ENCODE peak calls at places on chromosomes 7 and 10, in six cellular contexts. X is GM19239; R is CD8-positive, alpha-beta T cell; Q is T-helper 2 cell; L is iris pigment epithelial cell; T is Daoy. M is an unnamed sample.

GRCh38 chr10:95756061-95756751 is at the start of gene ENTPD1:
- DNase-seq in X (no peak), R (no peak), Q (no peak), L (peak; percentile 55), T (no peak), M (no peak)

GRCh38 chr7:99380823-99381663 is 6.5 kb downstream of the ARPC1B start:
- DNase-seq in X (peak; percentile 75), R (peak; percentile 82), Q (peak; percentile 88), L (peak; percentile 62), T (peak; percentile 71), M (no peak)

GRCh38 chr7:122303971-122304603 is 463 bp downstream of the FEZF1 start:
- DNase-seq in X (no peak), R (no peak), Q (no peak), L (no peak), T (peak; percentile 62), M (no peak)

GRCh38 chr10:29618341-29619171 is 16.2 kb downstream of the SVIL start:
- DNase-seq in X (no peak), R (no peak), Q (no peak), L (no peak), T (peak; percentile 53), M (peak; percentile 23)

GRCh38 chr10:112382539-112383235 is 8.8 kb downstream of the ACSL5 start:
- DNase-seq in X (no peak), R (no peak), Q (no peak), L (no peak), T (no peak), M (no peak)

GRCh38 chr7:106938803-106939202 is 73.7 kb downstream of the PIK3CG start:
- DNase-seq in X (no peak), R (no peak), Q (no peak), L (no peak), T (no peak), M (no peak)

GRCh38 chr7:128453836-128454804 is 1.6 kb upstream of the HILPDA start:
- DNase-seq in X (no peak), R (no peak), Q (no peak), L (peak; percentile 84), T (peak; percentile 97), M (no peak)

GRCh38 chr7:94375713-94376112 is 19.0 kb upstream of the COL1A2 start:
- DNase-seq in X (no peak), R (no peak), Q (no peak), L (peak; percentile 99), T (peak; percentile 77), M (no peak)

GRCh38 chr10:60387531-60387930 is 2.1 kb downstream of the ANK3 start:
- DNase-seq in X (no peak), R (no peak), Q (no peak), L (no peak), T (no peak), M (peak; percentile 87)

GRCh38 chr7:129553861-129554530 is 51.7 kb downstream of the SMKR1 start:
- DNase-seq in X (no peak), R (no peak), Q (no peak), L (peak; percentile 21), T (peak; percentile 89), M (peak; percentile 83)

GRCh38 chr10:132392811-132393694 is 3.9 kb upstream of the PWWP2B start:
- DNase-seq in X (no peak), R (no peak), Q (peak; percentile 1), L (peak; percentile 44), T (no peak), M (no peak)

GRCh38 chr7:143305423-143306070 is 10.4 kb upstream of the CLCN1 start:
- DNase-seq in X (no peak), R (peak; percentile 38), Q (peak; percentile 60), L (peak; percentile 56), T (peak; percentile 68), M (peak; percentile 19)

GRCh38 chr10:63829020-63829419 is 307.8 kb downstream of the REEP3 start:
- DNase-seq in X (no peak), R (no peak), Q (no peak), L (peak; percentile 54), T (no peak), M (no peak)

GRCh38 chr7:96920713-96921112 is 84.6 kb upstream of the DLX6 start:
- DNase-seq in X (no peak), R (no peak), Q (no peak), L (no peak), T (no peak), M (no peak)

GRCh38 chr10:87842220-87842641 is 21.1 kb downstream of the KLLN start:
- DNase-seq in X (no peak), R (no peak), Q (no peak), L (peak; percentile 63), T (peak; percentile 37), M (no peak)